ENCODE peak calls at places on chromosomes 3 and 15, in four cellular contexts. One of them, this sample, is unnamed.

GRCh38 chr3:193190387-193190786 is 50.6 kb upstream of the PLAAT1 start:
- DNase-seq in esophagus squamous epithelium: no peak
- DNase-seq in fibroblast of lung: no peak
- DNase-seq in CD8-positive, alpha-beta memory T cell: no peak
- DNase-seq in this sample: no peak

GRCh38 chr15:66503780-66504562 is 684 bp downstream of the RPL4 start:
- DNase-seq in esophagus squamous epithelium: no peak
- DNase-seq in fibroblast of lung: no peak
- DNase-seq in CD8-positive, alpha-beta memory T cell: no peak
- DNase-seq in this sample: no peak

GRCh38 chr3:48672522-48672921 is 9.8 kb upstream of the CELSR3 start:
- DNase-seq in esophagus squamous epithelium: no peak
- DNase-seq in fibroblast of lung: no peak
- DNase-seq in CD8-positive, alpha-beta memory T cell: no peak
- DNase-seq in this sample: no peak

GRCh38 chr3:128427872-128428822 is 38.5 kb downstream of the DNAJB8 start:
- DNase-seq in esophagus squamous epithelium: no peak
- DNase-seq in fibroblast of lung: no peak
- DNase-seq in CD8-positive, alpha-beta memory T cell: no peak
- DNase-seq in this sample: no peak

GRCh38 chr3:14876942-14877341 is 58.2 kb downstream of the FGD5 start:
- DNase-seq in esophagus squamous epithelium: peak; percentile 7
- DNase-seq in fibroblast of lung: peak; percentile 78
- DNase-seq in CD8-positive, alpha-beta memory T cell: peak; percentile 42
- DNase-seq in this sample: no peak

GRCh38 chr15:65612949-65613348 is 2.0 kb upstream of the INTS14 start:
- DNase-seq in esophagus squamous epithelium: no peak
- DNase-seq in fibroblast of lung: no peak
- DNase-seq in CD8-positive, alpha-beta memory T cell: no peak
- DNase-seq in this sample: no peak

GRCh38 chr3:37945803-37946530 is 44.6 kb upstream of the VILL start:
- DNase-seq in esophagus squamous epithelium: no peak
- DNase-seq in fibroblast of lung: peak; percentile 79
- DNase-seq in CD8-positive, alpha-beta memory T cell: no peak
- DNase-seq in this sample: no peak

GRCh38 chr3:122642935-122643334 is 37.7 kb upstream of the PARP14 start:
- DNase-seq in esophagus squamous epithelium: no peak
- DNase-seq in fibroblast of lung: no peak
- DNase-seq in CD8-positive, alpha-beta memory T cell: no peak
- DNase-seq in this sample: no peak

GRCh38 chr3:141076026-141076797 is 25.1 kb downstream of the SPSB4 start:
- DNase-seq in esophagus squamous epithelium: no peak
- DNase-seq in fibroblast of lung: no peak
- DNase-seq in CD8-positive, alpha-beta memory T cell: no peak
- DNase-seq in this sample: no peak

GRCh38 chr15:93121994-93122910 is 33.2 kb upstream of the RGMA start:
- DNase-seq in esophagus squamous epithelium: no peak
- DNase-seq in fibroblast of lung: no peak
- DNase-seq in CD8-positive, alpha-beta memory T cell: no peak
- DNase-seq in this sample: no peak

GRCh38 chr3:88057650-88058321 is 1.0 kb downstream of the CGGBP1 start:
- DNase-seq in esophagus squamous epithelium: no peak
- DNase-seq in fibroblast of lung: peak; percentile 52
- DNase-seq in CD8-positive, alpha-beta memory T cell: no peak
- DNase-seq in this sample: no peak

GRCh38 chr3:69499899-69500316 is 114.0 kb upstream of the FRMD4B start:
- DNase-seq in esophagus squamous epithelium: no peak
- DNase-seq in fibroblast of lung: peak; percentile 83
- DNase-seq in CD8-positive, alpha-beta memory T cell: no peak
- DNase-seq in this sample: no peak

GRCh38 chr3:191141728-191142127 is 57.3 kb upstream of the OSTN start:
- DNase-seq in esophagus squamous epithelium: no peak
- DNase-seq in fibroblast of lung: peak; percentile 85
- DNase-seq in CD8-positive, alpha-beta memory T cell: no peak
- DNase-seq in this sample: no peak

GRCh38 chr3:186909078-186909853 is 21.1 kb upstream of the ST6GAL1 start:
- DNase-seq in esophagus squamous epithelium: peak; percentile 6
- DNase-seq in fibroblast of lung: no peak
- DNase-seq in CD8-positive, alpha-beta memory T cell: peak; percentile 89
- DNase-seq in this sample: peak; percentile 67

GRCh38 chr3:22887664-22888291 is 315.3 kb upstream of the UBE2E2 start:
- DNase-seq in esophagus squamous epithelium: no peak
- DNase-seq in fibroblast of lung: peak; percentile 61
- DNase-seq in CD8-positive, alpha-beta memory T cell: no peak
- DNase-seq in this sample: no peak

GRCh38 chr3:128488636-128488994 is 4.4 kb downstream of the GATA2 start:
- DNase-seq in esophagus squamous epithelium: no peak
- DNase-seq in fibroblast of lung: no peak
- DNase-seq in CD8-positive, alpha-beta memory T cell: no peak
- DNase-seq in this sample: no peak

GRCh38 chr3:99720985-99721632 is 82.7 kb downstream of the COL8A1 start:
- DNase-seq in esophagus squamous epithelium: no peak
- DNase-seq in fibroblast of lung: peak; percentile 44
- DNase-seq in CD8-positive, alpha-beta memory T cell: no peak
- DNase-seq in this sample: no peak

GRCh38 chr3:50254577-50255250 is 14.2 kb upstream of the SEMA3B start:
- DNase-seq in esophagus squamous epithelium: no peak
- DNase-seq in fibroblast of lung: peak; percentile 47
- DNase-seq in CD8-positive, alpha-beta memory T cell: no peak
- DNase-seq in this sample: no peak

GRCh38 chr15:76153241-76154197 is 93.7 kb downstream of the TMEM266 start:
- DNase-seq in esophagus squamous epithelium: no peak
- DNase-seq in fibroblast of lung: no peak
- DNase-seq in CD8-positive, alpha-beta memory T cell: no peak
- DNase-seq in this sample: no peak

GRCh38 chr3:127217594-127218456 is 24.9 kb downstream of the PRR23E start:
- DNase-seq in esophagus squamous epithelium: no peak
- DNase-seq in fibroblast of lung: no peak
- DNase-seq in CD8-positive, alpha-beta memory T cell: no peak
- DNase-seq in this sample: no peak

GRCh38 chr15:70343961-70344360 is 246.2 kb upstream of the TLE3 start:
- DNase-seq in esophagus squamous epithelium: no peak
- DNase-seq in fibroblast of lung: no peak
- DNase-seq in CD8-positive, alpha-beta memory T cell: no peak
- DNase-seq in this sample: no peak

GRCh38 chr15:51642696-51643095 is 20.1 kb upstream of the DMXL2 start:
- DNase-seq in esophagus squamous epithelium: no peak
- DNase-seq in fibroblast of lung: no peak
- DNase-seq in CD8-positive, alpha-beta memory T cell: no peak
- DNase-seq in this sample: no peak

GRCh38 chr3:165192610-165193192 is 3.5 kb downstream of the SLITRK3 start:
- DNase-seq in esophagus squamous epithelium: no peak
- DNase-seq in fibroblast of lung: no peak
- DNase-seq in CD8-positive, alpha-beta memory T cell: no peak
- DNase-seq in this sample: no peak

GRCh38 chr3:10982782-10983181 is 9.8 kb upstream of the SLC6A1 start:
- DNase-seq in esophagus squamous epithelium: no peak
- DNase-seq in fibroblast of lung: no peak
- DNase-seq in CD8-positive, alpha-beta memory T cell: no peak
- DNase-seq in this sample: no peak

GRCh38 chr15:101063891-101064794 is 145.0 kb downstream of the LRRK1 start:
- DNase-seq in esophagus squamous epithelium: no peak
- DNase-seq in fibroblast of lung: peak; percentile 18
- DNase-seq in CD8-positive, alpha-beta memory T cell: no peak
- DNase-seq in this sample: no peak

GRCh38 chr3:28901029-28901428 is 379.8 kb upstream of the RBMS3 start:
- DNase-seq in esophagus squamous epithelium: no peak
- DNase-seq in fibroblast of lung: peak; percentile 41
- DNase-seq in CD8-positive, alpha-beta memory T cell: no peak
- DNase-seq in this sample: no peak

GRCh38 chr3:71465371-71466007 is 118.0 kb downstream of the FOXP1 start:
- DNase-seq in esophagus squamous epithelium: no peak
- DNase-seq in fibroblast of lung: no peak
- DNase-seq in CD8-positive, alpha-beta memory T cell: no peak
- DNase-seq in this sample: no peak

GRCh38 chr3:71468311-71469130 is 115.0 kb downstream of the FOXP1 start:
- DNase-seq in esophagus squamous epithelium: no peak
- DNase-seq in fibroblast of lung: no peak
- DNase-seq in CD8-positive, alpha-beta memory T cell: no peak
- DNase-seq in this sample: no peak

GRCh38 chr3:71466483-71466882 is 117.0 kb downstream of the FOXP1 start:
- DNase-seq in esophagus squamous epithelium: no peak
- DNase-seq in fibroblast of lung: no peak
- DNase-seq in CD8-positive, alpha-beta memory T cell: no peak
- DNase-seq in this sample: no peak

GRCh38 chr3:71464613-71465012 is 118.9 kb downstream of the FOXP1 start:
- DNase-seq in esophagus squamous epithelium: no peak
- DNase-seq in fibroblast of lung: no peak
- DNase-seq in CD8-positive, alpha-beta memory T cell: no peak
- DNase-seq in this sample: no peak

GRCh38 chr3:71469131-71469430 is 114.4 kb downstream of the FOXP1 start:
- DNase-seq in esophagus squamous epithelium: no peak
- DNase-seq in fibroblast of lung: no peak
- DNase-seq in CD8-positive, alpha-beta memory T cell: no peak
- DNase-seq in this sample: no peak
- H3K27ac ChIP-seq in esophagus squamous epithelium: no peak overlapping the region
- H3K27ac ChIP-seq in fibroblast of lung: no peak overlapping the region
- H3K27ac ChIP-seq in CD8-positive, alpha-beta memory T cell: no peak overlapping the region
- H3K27ac ChIP-seq in this sample: no peak overlapping the region

GRCh38 chr3:159667261-159667660 is 321.4 kb upstream of the IL12A start:
- DNase-seq in esophagus squamous epithelium: no peak
- DNase-seq in fibroblast of lung: no peak
- DNase-seq in CD8-positive, alpha-beta memory T cell: no peak
- DNase-seq in this sample: no peak

GRCh38 chr3:159672728-159673471 is 315.7 kb upstream of the IL12A start:
- DNase-seq in esophagus squamous epithelium: no peak
- DNase-seq in fibroblast of lung: no peak
- DNase-seq in CD8-positive, alpha-beta memory T cell: no peak
- DNase-seq in this sample: no peak

GRCh38 chr3:159669753-159670152 is 318.9 kb upstream of the IL12A start:
- DNase-seq in esophagus squamous epithelium: no peak
- DNase-seq in fibroblast of lung: peak; percentile 2
- DNase-seq in CD8-positive, alpha-beta memory T cell: no peak
- DNase-seq in this sample: no peak

GRCh38 chr3:159668461-159668860 is 320.2 kb upstream of the IL12A start:
- DNase-seq in esophagus squamous epithelium: no peak
- DNase-seq in fibroblast of lung: no peak
- DNase-seq in CD8-positive, alpha-beta memory T cell: no peak
- DNase-seq in this sample: no peak

GRCh38 chr3:159669024-159669476 is 319.6 kb upstream of the IL12A start:
- DNase-seq in esophagus squamous epithelium: no peak
- DNase-seq in fibroblast of lung: peak; percentile 64
- DNase-seq in CD8-positive, alpha-beta memory T cell: no peak
- DNase-seq in this sample: no peak
- H3K27ac ChIP-seq in esophagus squamous epithelium: no peak overlapping the region
- H3K27ac ChIP-seq in fibroblast of lung: no peak overlapping the region
- H3K27ac ChIP-seq in CD8-positive, alpha-beta memory T cell: no peak overlapping the region
- H3K27ac ChIP-seq in this sample: no peak overlapping the region

GRCh38 chr3:138195491-138195890 is 8.4 kb downstream of the ARMC8 start:
- DNase-seq in esophagus squamous epithelium: no peak
- DNase-seq in fibroblast of lung: no peak
- DNase-seq in CD8-positive, alpha-beta memory T cell: no peak
- DNase-seq in this sample: no peak
- H3K27ac ChIP-seq in esophagus squamous epithelium: no peak overlapping the region
- H3K27ac ChIP-seq in fibroblast of lung: no peak overlapping the region
- H3K27ac ChIP-seq in CD8-positive, alpha-beta memory T cell: no peak overlapping the region
- H3K27ac ChIP-seq in this sample: no peak overlapping the region

DNA sequence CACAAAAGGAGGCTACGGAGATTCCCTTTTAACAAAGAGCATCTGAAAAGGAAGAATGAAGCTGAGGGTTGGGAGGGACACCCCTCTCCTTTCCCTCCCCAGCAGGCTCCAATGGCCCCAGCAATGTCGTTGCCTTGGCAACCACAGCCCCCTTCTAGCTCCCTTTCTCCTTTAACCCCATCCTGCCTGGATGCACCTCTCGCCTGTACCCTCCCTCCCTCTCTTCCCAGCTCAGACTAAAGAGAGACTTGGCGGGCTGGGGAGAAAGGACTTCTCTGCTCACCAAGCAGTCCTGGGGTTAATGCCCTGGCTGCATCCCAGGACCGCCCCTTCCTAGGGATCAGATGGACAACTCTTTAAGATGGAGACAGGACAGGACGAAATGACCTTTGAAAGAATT is 7.1 kb upstream of the RPL29 start:
- DNase-seq in esophagus squamous epithelium: no peak
- DNase-seq in fibroblast of lung: no peak
- DNase-seq in CD8-positive, alpha-beta memory T cell: no peak
- DNase-seq in this sample: no peak
- H3K27ac ChIP-seq in esophagus squamous epithelium: no peak overlapping the region
- H3K27ac ChIP-seq in fibroblast of lung: no peak overlapping the region
- H3K27ac ChIP-seq in CD8-positive, alpha-beta memory T cell: no peak overlapping the region
- H3K27ac ChIP-seq in this sample: no peak overlapping the region

GRCh38 chr3:64295594-64295993 is 70.3 kb upstream of the PRICKLE2 start:
- DNase-seq in esophagus squamous epithelium: no peak
- DNase-seq in fibroblast of lung: peak; percentile 94
- DNase-seq in CD8-positive, alpha-beta memory T cell: no peak
- DNase-seq in this sample: no peak
- H3K27ac ChIP-seq in esophagus squamous epithelium: no peak overlapping the region
- H3K27ac ChIP-seq in fibroblast of lung: no peak overlapping the region
- H3K27ac ChIP-seq in CD8-positive, alpha-beta memory T cell: no peak overlapping the region
- H3K27ac ChIP-seq in this sample: no peak overlapping the region

GRCh38 chr3:131712662-131713061 is 209.9 kb upstream of the MRPL3 start:
- DNase-seq in esophagus squamous epithelium: no peak
- DNase-seq in fibroblast of lung: no peak
- DNase-seq in CD8-positive, alpha-beta memory T cell: no peak
- DNase-seq in this sample: no peak
- H3K27ac ChIP-seq in esophagus squamous epithelium: no peak overlapping the region
- H3K27ac ChIP-seq in fibroblast of lung: no peak overlapping the region
- H3K27ac ChIP-seq in CD8-positive, alpha-beta memory T cell: no peak overlapping the region
- H3K27ac ChIP-seq in this sample: no peak overlapping the region

DNA sequence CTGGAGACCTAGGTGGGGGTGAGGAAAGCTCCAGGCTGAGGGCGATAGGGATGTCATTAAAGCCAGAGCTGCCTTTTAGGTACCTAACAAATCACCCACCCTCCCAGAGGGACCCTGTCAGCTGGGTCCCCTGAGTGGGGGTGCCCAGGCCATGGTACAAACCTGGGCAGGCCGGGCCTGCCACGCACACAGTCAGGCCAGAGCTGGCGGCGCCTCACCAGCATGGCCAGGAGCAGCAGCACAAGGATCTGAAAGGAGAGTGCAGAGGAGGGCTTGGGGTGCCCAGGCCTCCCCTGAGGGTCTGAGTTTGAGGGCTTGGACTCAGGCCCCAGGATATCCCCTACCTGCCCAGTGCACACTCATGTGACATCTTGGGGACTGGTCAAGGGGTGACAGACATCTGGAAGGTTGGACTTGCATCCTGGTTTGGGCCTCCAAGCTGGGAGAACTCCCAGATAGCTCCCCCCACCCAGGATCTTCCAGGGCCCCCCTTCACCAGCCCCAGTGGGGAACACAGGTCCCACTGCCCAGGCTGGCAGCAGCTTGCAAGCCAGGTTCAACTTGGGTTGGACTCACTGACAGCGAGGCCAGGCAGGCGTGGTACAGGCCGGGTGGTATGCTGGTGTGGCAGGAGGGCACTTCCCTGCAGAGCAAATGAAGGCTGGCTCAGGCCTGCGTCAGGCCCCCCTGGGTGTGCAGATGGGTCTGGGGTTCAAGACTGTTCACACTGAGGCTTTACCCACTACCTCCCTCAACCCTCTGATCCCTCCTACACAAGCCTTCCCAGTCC is 5.2 kb downstream of the STRA6 start:
- DNase-seq in esophagus squamous epithelium: no peak
- DNase-seq in fibroblast of lung: no peak
- DNase-seq in CD8-positive, alpha-beta memory T cell: no peak
- DNase-seq in this sample: no peak
- H3K27ac ChIP-seq in esophagus squamous epithelium: no peak overlapping the region
- H3K27ac ChIP-seq in fibroblast of lung: no peak overlapping the region
- H3K27ac ChIP-seq in CD8-positive, alpha-beta memory T cell: no peak overlapping the region
- H3K27ac ChIP-seq in this sample: no peak overlapping the region